ENCODE peak calls at places on chromosomes 11 and 22, in four cellular contexts. J is KG1, Y is NCI-H446 treated with DMSO at 0.1 percent for 48 hours, O is uterus. U is an unnamed sample.

GRCh38 chr11:126886636-126887035 is 113.9 kb downstream of the KIRREL3 start:
- DNase-seq in J (no peak), Y (no peak), O (no peak), U (no peak)

GRCh38 chr11:32829680-32830412 is at the start of gene PRRG4:
- DNase-seq in J (peak; percentile 39), Y (no peak), O (peak; percentile 19), U (no peak)

GRCh38 chr11:36751251-36751839 is 153.3 kb upstream of the RAG2 start:
- DNase-seq in J (no peak), Y (no peak), O (no peak), U (no peak)

GRCh38 chr11:100719362-100719761 is 32.3 kb downstream of the ARHGAP42 start:
- DNase-seq in J (no peak), Y (peak; percentile 83), O (no peak), U (no peak)

GRCh38 chr11:17076517-17077239 is 789 bp downstream of the RPS13 start:
- DNase-seq in J (no peak), Y (no peak), O (no peak), U (no peak)

GRCh38 chr11:8870461-8871282 is 40.3 kb upstream of the AKIP1 start:
- DNase-seq in J (no peak), Y (peak; percentile 22), O (peak; percentile 64), U (peak; percentile 32)

GRCh38 chr11:66268953-66269906 is 791 bp downstream of the RAB1B start:
- DNase-seq in J (no peak), Y (no peak), O (no peak), U (no peak)

GRCh38 chr11:93648168-93648567 is 13.3 kb upstream of the CEP295 start:
- DNase-seq in J (no peak), Y (no peak), O (no peak), U (no peak)

GRCh38 chr11:18452927-18453326 is 2.7 kb upstream of the LDHAL6A start:
- DNase-seq in J (no peak), Y (no peak), O (no peak), U (no peak)

GRCh38 chr11:61152816-61153592 is 8.2 kb downstream of the VPS37C start:
- DNase-seq in J (no peak), Y (no peak), O (no peak), U (peak; percentile 45)

GRCh38 chr11:35593143-35593542 is 25.1 kb upstream of the FJX1 start:
- DNase-seq in J (no peak), Y (no peak), O (no peak), U (no peak)

GRCh38 chr22:17269224-17269606 is 50.0 kb upstream of the ADA2 start:
- DNase-seq in J (no peak), Y (no peak), O (no peak), U (no peak)

GRCh38 chr11:116736763-116737162 is 36.0 kb downstream of the BUD13 start:
- DNase-seq in J (no peak), Y (no peak), O (no peak), U (no peak)

GRCh38 chr11:35485656-35486318 is 39.6 kb downstream of the PAMR1 start:
- DNase-seq in J (peak; percentile 66), Y (peak; percentile 51), O (peak; percentile 77), U (peak; percentile 35)

GRCh38 chr22:44669725-44670027 is 32.3 kb upstream of the PRR5 start:
- DNase-seq in J (no peak), Y (no peak), O (no peak), U (no peak)

GRCh38 chr11:41665633-41666032 is 206.2 kb upstream of the LRRC4C start:
- DNase-seq in J (no peak), Y (no peak), O (no peak), U (no peak)

GRCh38 chr11:124798991-124799383 is 1.2 kb downstream of the MSANTD2 start:
- DNase-seq in J (peak; percentile 29), Y (no peak), O (no peak), U (no peak)

GRCh38 chr11:113579292-113579940 is 104.2 kb upstream of the DRD2 start:
- DNase-seq in J (no peak), Y (no peak), O (no peak), U (no peak)

GRCh38 chr22:26610983-26611382 is 6.8 kb downstream of the CRYBB1 start:
- DNase-seq in J (no peak), Y (no peak), O (no peak), U (peak; percentile 42)

GRCh38 chr22:20899827-20900423 is 17.3 kb upstream of the CRKL start:
- DNase-seq in J (no peak), Y (no peak), O (no peak), U (no peak)

GRCh38 chr22:19120829-19121630 is 1.2 kb downstream of the DGCR2 start:
- DNase-seq in J (no peak), Y (no peak), O (no peak), U (no peak)

GRCh38 chr22:35552186-35552842 is 11.7 kb downstream of the RASD2 start:
- DNase-seq in J (no peak), Y (no peak), O (no peak), U (no peak)

GRCh38 chr11:129377739-129378138 is 2.1 kb downstream of the BARX2 start:
- DNase-seq in J (no peak), Y (no peak), O (no peak), U (no peak)

GRCh38 chr11:62805044-62805892 is at the start of gene NXF1:
- DNase-seq in J (peak; percentile 99), Y (peak; percentile 92), O (peak; percentile 92), U (peak; percentile 87)

GRCh38 chr11:1231396-1232327 is 8.8 kb downstream of the MUC5B start:
- DNase-seq in J (no peak), Y (no peak), O (no peak), U (no peak)

GRCh38 chr22:26697151-26697550 is 39.8 kb downstream of the MIAT start:
- DNase-seq in J (no peak), Y (no peak), O (no peak), U (no peak)

GRCh38 chr11:130471731-130472433 is 23.4 kb downstream of the ADAMTS15 start:
- DNase-seq in J (no peak), Y (no peak), O (no peak), U (no peak)

GRCh38 chr11:69630009-69630870 is 10.7 kb upstream of the CCND1 start:
- DNase-seq in J (no peak), Y (no peak), O (no peak), U (no peak)

GRCh38 chr11:83862033-83862432 is 575.9 kb upstream of the CCDC90B start:
- DNase-seq in J (no peak), Y (no peak), O (no peak), U (no peak)

GRCh38 chr11:76225122-76225584 is 18.9 kb upstream of the WNT11 start:
- DNase-seq in J (no peak), Y (no peak), O (no peak), U (no peak)

GRCh38 chr11:115564851-115565250 is 60.6 kb upstream of the CADM1 start:
- DNase-seq in J (no peak), Y (no peak), O (no peak), U (no peak)

GRCh38 chr11:12377106-12377823 is at the start of gene PARVA:
- DNase-seq in J (no peak), Y (no peak), O (peak; percentile 64), U (no peak)